ENCODE peak calls at places on chromosomes 4 and X, in six cellular contexts. E, M, K, H, T and J are unnamed samples.

GRCh38 chr4:87832669-87833068 is at the start of gene MEPE:
- DNase-seq in E (no peak), M (no peak), K (no peak), H (no peak), T (no peak), J (no peak)

GRCh38 chr4:87758278-87758677 is 41.1 kb upstream of the IBSP start:
- DNase-seq in E (no peak), M (no peak), K (no peak), H (no peak), T (no peak), J (no peak)

GRCh38 chr4:124938836-124939235 is 226.3 kb upstream of the ANKRD50 start:
- DNase-seq in E (no peak), M (no peak), K (no peak), H (no peak), T (no peak), J (no peak)

GRCh38 chr4:1883583-1883982 is 12.4 kb downstream of the NSD2 start:
- DNase-seq in E (no peak), M (no peak), K (no peak), H (no peak), T (no peak), J (no peak)

GRCh38 chr4:23934915-23935314 is 45.1 kb upstream of the PPARGC1A start:
- DNase-seq in E (no peak), M (no peak), K (no peak), H (peak; percentile 76), T (peak; percentile 89), J (no peak)

GRCh38 chr4:4338632-4339031 is 48.3 kb upstream of the NSG1 start:
- DNase-seq in E (no peak), M (no peak), K (no peak), H (no peak), T (no peak), J (no peak)

GRCh38 chr4:67394771-67395310 is 150.5 kb downstream of the CENPC start:
- DNase-seq in E (no peak), M (no peak), K (no peak), H (no peak), T (no peak), J (no peak)

GRCh38 chr4:89586318-89586717 is 250.6 kb downstream of the SNCA start:
- DNase-seq in E (no peak), M (no peak), K (no peak), H (no peak), T (no peak), J (no peak)

GRCh38 chrX:74449322-74449936 is 28.1 kb downstream of the SLC16A2 start:
- DNase-seq in E (no peak), M (no peak), K (no peak), H (no peak), T (no peak), J (no peak)

GRCh38 chr4:26044524-26044923 is 130.5 kb downstream of the SMIM20 start:
- DNase-seq in E (no peak), M (no peak), K (no peak), H (no peak), T (no peak), J (no peak)

GRCh38 chr4:78922207-78922606 is 17.0 kb downstream of the PAQR3 start:
- DNase-seq in E (no peak), M (no peak), K (no peak), H (no peak), T (no peak), J (no peak)

GRCh38 chrX:51894697-51895336 is 1.4 kb downstream of the MAGED1 start:
- DNase-seq in E (peak; percentile 22), M (peak; percentile 28), K (no peak), H (peak; percentile 32), T (peak; percentile 66), J (peak; percentile 28)

GRCh38 chrX:153641575-153642312 is 5.3 kb upstream of the DUSP9 start:
- DNase-seq in E (no peak), M (no peak), K (no peak), H (no peak), T (no peak), J (no peak)

GRCh38 chrX:111492085-111492484 is 19.4 kb upstream of the SERTM2 start:
- DNase-seq in E (no peak), M (no peak), K (no peak), H (no peak), T (no peak), J (no peak)

GRCh38 chrX:9912341-9912740 is 54.8 kb upstream of the CLDN34 start:
- DNase-seq in E (peak; percentile 28), M (no peak), K (no peak), H (no peak), T (no peak), J (no peak)

GRCh38 chr4:8854866-8855265 is 16.8 kb downstream of the HMX1 start:
- DNase-seq in E (no peak), M (no peak), K (no peak), H (peak; percentile 11), T (no peak), J (no peak)

GRCh38 chrX:42385730-42386129 is 392.2 kb downstream of the PPP1R2C start:
- DNase-seq in E (no peak), M (no peak), K (no peak), H (no peak), T (no peak), J (no peak)

GRCh38 chr4:140222175-140222574 is 68.2 kb upstream of the MAML3 start:
- DNase-seq in E (no peak), M (no peak), K (no peak), H (peak; percentile 47), T (no peak), J (no peak)

GRCh38 chr4:7546152-7546808 is 111.5 kb upstream of the PSAPL1 start:
- DNase-seq in E (no peak), M (no peak), K (no peak), H (no peak), T (no peak), J (no peak)

GRCh38 chr4:80043534-80043933 is 29.5 kb downstream of the ANTXR2 start:
- DNase-seq in E (no peak), M (no peak), K (no peak), H (no peak), T (no peak), J (no peak)

GRCh38 chr4:168630445-168631187 is 133.8 kb downstream of the PALLD start:
- DNase-seq in E (no peak), M (no peak), K (no peak), H (peak; percentile 76), T (no peak), J (no peak)

GRCh38 chr4:186798951-186799659 is 75.4 kb upstream of the FAT1 start:
- DNase-seq in E (no peak), M (no peak), K (no peak), H (no peak), T (no peak), J (no peak)

GRCh38 chr4:87270144-87270543 is 49.7 kb upstream of the KLHL8 start:
- DNase-seq in E (peak; percentile 13), M (no peak), K (no peak), H (peak; percentile 17), T (no peak), J (peak; percentile 2)

GRCh38 chr4:15020502-15021286 is 18.4 kb downstream of the CPEB2 start:
- DNase-seq in E (no peak), M (no peak), K (no peak), H (no peak), T (no peak), J (no peak)

GRCh38 chr4:76851375-76851774 is 46.6 kb downstream of the SOWAHB start:
- DNase-seq in E (no peak), M (no peak), K (no peak), H (no peak), T (no peak), J (no peak)

GRCh38 chr4:140014284-140014683 is 139.7 kb downstream of the MAML3 start:
- DNase-seq in E (no peak), M (no peak), K (no peak), H (peak; percentile 12), T (no peak), J (no peak)

GRCh38 chr4:130249002-130249401 is 1153.0 kb downstream of the C4orf33 start:
- DNase-seq in E (peak; percentile 14), M (no peak), K (no peak), H (no peak), T (no peak), J (no peak)

GRCh38 chrX:24487576-24487975 is 22.5 kb downstream of the PDK3 start:
- DNase-seq in E (no peak), M (no peak), K (no peak), H (no peak), T (no peak), J (no peak)

GRCh38 chr4:8160233-8160560 is 1.6 kb upstream of the ABLIM2 start:
- DNase-seq in E (no peak), M (no peak), K (no peak), H (no peak), T (no peak), J (no peak)

GRCh38 chr4:24850669-24851068 is 55.3 kb downstream of the SOD3 start:
- DNase-seq in E (no peak), M (no peak), K (no peak), H (peak; percentile 81), T (peak; percentile 81), J (no peak)

GRCh38 chr4:85873566-85873965 is 398.6 kb downstream of the ARHGAP24 start:
- DNase-seq in E (no peak), M (no peak), K (no peak), H (no peak), T (no peak), J (no peak)

GRCh38 chr4:10160280-10160856 is 43.8 kb upstream of the WDR1 start:
- DNase-seq in E (no peak), M (no peak), K (no peak), H (peak; percentile 25), T (no peak), J (no peak)

GRCh38 chrX:39752820-39753219 is 344.9 kb downstream of the BCOR start:
- DNase-seq in E (no peak), M (peak; percentile 60), K (no peak), H (peak; percentile 53), T (no peak), J (peak; percentile 85)

GRCh38 chrX:144275403-144275802 is 391.5 kb downstream of the UBE2NL start:
- DNase-seq in E (no peak), M (no peak), K (no peak), H (no peak), T (no peak), J (no peak)

GRCh38 chr4:151434183-151434860 is 25.3 kb downstream of the FHIP1A start:
- DNase-seq in E (no peak), M (no peak), K (no peak), H (peak; percentile 72), T (no peak), J (no peak)

GRCh38 chr4:186445040-186445439 is 110.3 kb downstream of the MTNR1A start:
- DNase-seq in E (no peak), M (no peak), K (no peak), H (no peak), T (no peak), J (no peak)

GRCh38 chr4:156662921-156663320 is 308.7 kb downstream of the PDGFC start:
- DNase-seq in E (no peak), M (no peak), K (no peak), H (no peak), T (no peak), J (no peak)

GRCh38 chr4:56622176-56622575 is 58.9 kb downstream of the HOPX start:
- DNase-seq in E (no peak), M (no peak), K (no peak), H (peak; percentile 22), T (no peak), J (no peak)

GRCh38 chrX:78754917-78755316 is 7.4 kb downstream of the LPAR4 start:
- DNase-seq in E (no peak), M (no peak), K (no peak), H (no peak), T (no peak), J (no peak)